ENCODE peak calls at places on chromosomes 2 and 18, in five cellular contexts. L, X, S, U and O are unnamed samples.
A peak's percentile ranks its signal among the peaks of the same experiment; 100 is the strongest.

GRCh38 chr18:22667616-22668422 is 250.1 kb upstream of the CTAGE1 start:
- DNase-seq in L (no peak), U (peak; percentile 92), X (no peak), S (no peak), O (no peak)

GRCh38 chr2:61993422-61994024 is 88.0 kb downstream of the COMMD1 start:
- DNase-seq in U (peak; percentile 68), L (peak; percentile 41), S (no peak), X (no peak), O (no peak)

GRCh38 chr2:76930076-76930734 is 592.0 kb downstream of the LRRTM4 start:
- DNase-seq in U (no peak), L (no peak), X (no peak), S (no peak), O (peak; percentile 15)

GRCh38 chr2:181304011-181304844 is 153.0 kb upstream of the ITGA4 start:
- DNase-seq in X (no peak), U (no peak), L (no peak), S (no peak), O (no peak)

GRCh38 chr18:36711813-36712444 is 116.9 kb downstream of the TPGS2 start:
- DNase-seq in X (no peak), S (no peak), L (no peak), U (peak; percentile 91), O (no peak)

GRCh38 chr2:231123362-231123898 is 1.4 kb downstream of the HTR2B start:
- DNase-seq in S (no peak), L (no peak), X (no peak), U (peak; percentile 48), O (no peak)

GRCh38 chr2:64751286-64752260 is 97.9 kb upstream of the SERTAD2 start:
- DNase-seq in U (no peak), S (peak; percentile 29), L (no peak), X (peak; percentile 96), O (peak; percentile 99)

GRCh38 chr2:144078802-144079386 is 441.0 kb downstream of the ZEB2 start:
- DNase-seq in X (no peak), L (no peak), U (no peak), S (no peak), O (no peak)

GRCh38 chr2:197205590-197206215 is 104.9 kb downstream of the ANKRD44 start:
- DNase-seq in L (no peak), S (no peak), X (peak; percentile 53), U (no peak), O (no peak)

GRCh38 chr2:181607629-181608627 is 49.0 kb downstream of the CERKL start:
- DNase-seq in X (no peak), U (no peak), S (no peak), L (no peak), O (no peak)

GRCh38 chr18:54284967-54285785 is 15.9 kb downstream of the POLI start:
- DNase-seq in X (peak; percentile 31), U (peak; percentile 72), S (peak; percentile 49), L (no peak), O (no peak)

GRCh38 chr18:2994603-2995432 is 18.1 kb downstream of the LPIN2 start:
- DNase-seq in L (no peak), U (no peak), S (no peak), X (peak; percentile 41), O (no peak)

GRCh38 chr2:8239402-8240127 is 442.3 kb upstream of the ID2 start:
- DNase-seq in L (no peak), X (no peak), U (no peak), S (no peak), O (no peak)

GRCh38 chr2:240021488-240022104 is 3.5 kb downstream of the NDUFA10 start:
- DNase-seq in S (peak; percentile 75), X (peak; percentile 56), U (peak; percentile 52), L (peak; percentile 89), O (peak; percentile 56)